ENCODE peak calls at places on chromosomes 5 and 9, in six cellular contexts. J is AG04450; F is effector memory CD4-positive, alpha-beta T cell; U is stomach; M is H7; G is heart left ventricle. A is an unnamed sample. For H3K27me3, the result is how much of the 10 kb centered on the place peaks cover.

GRCh38 chr9:122226142-122226757 is 2.5 kb downstream of the LHX6 start:
- DNase-seq in J (no peak), G (no peak), F (no peak), M (peak), U (no peak), A (no peak)

GRCh38 chr5:78547171-78547570 is 101.4 kb downstream of the LHFPL2 start:
- DNase-seq in F (no peak), U (no peak), G (no peak), M (no peak), J (no peak), A (no peak)

GRCh38 chr9:134162926-134163373 is 1.4 kb downstream of the RNU6ATAC start:
- DNase-seq in J (no peak), U (no peak), F (no peak), G (no peak), M (no peak), A (no peak)

GRCh38 chr9:127846451-127847154 is 7.9 kb downstream of the ENG start:
- DNase-seq in J (no peak), F (no peak), G (peak), U (no peak), M (no peak), A (no peak)

GRCh38 chr5:127799293-127799905 is 96.2 kb downstream of the CCDC192 start:
- DNase-seq in G (no peak), U (no peak), J (no peak), M (no peak), F (no peak), A (no peak)

GRCh38 chr5:97998946-97999345 is 774.5 kb upstream of the RGMB start:
- DNase-seq in J (no peak), G (no peak), M (no peak), F (no peak), U (no peak), A (no peak)

GRCh38 chr9:104743377-104743985 is 4.0 kb upstream of the NIPSNAP3A start:
- DNase-seq in J (peak), M (peak), U (no peak), G (no peak), F (no peak), A (no peak)

GRCh38 chr9:133612816-133613215 is 3.6 kb upstream of the FAM163B start:
- DNase-seq in G (no peak), F (no peak), J (no peak), M (no peak), U (no peak), A (no peak)

GRCh38 chr9:5958273-5958672 is 57.2 kb downstream of the RANBP6 start:
- DNase-seq in J (no peak), M (no peak), U (no peak), F (no peak), G (no peak), A (no peak)

GRCh38 chr9:8030095-8030494 is 230.5 kb upstream of the DMAC1 start:
- DNase-seq in M (no peak), J (no peak), G (no peak), U (no peak), F (no peak), A (no peak)

GRCh38 chr5:173247504-173247903 is 12.5 kb upstream of the NKX2-5 start:
- DNase-seq in M (peak), J (no peak), U (no peak), F (no peak), G (no peak), A (no peak)

DNA sequence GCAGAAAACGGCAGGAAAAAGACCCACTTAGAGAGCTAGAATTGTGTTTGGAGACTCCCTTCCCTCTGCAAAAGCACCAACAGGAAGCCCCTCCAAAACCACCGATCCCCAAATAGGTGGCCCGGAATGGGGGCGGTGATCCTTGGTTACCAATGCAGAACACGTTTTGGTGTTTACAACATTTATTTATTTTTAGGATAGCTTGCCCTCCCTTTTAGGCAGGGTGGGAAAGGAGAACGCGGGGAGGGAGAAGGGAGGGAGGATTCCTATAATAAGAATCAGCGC is 579 bp upstream of the NTRK2 start:
- DNase-seq in J (no peak), U (no peak), M (no peak), F (no peak), G (no peak), A (no peak)
- H3K27me3 ChIP-seq in J (under half), U (under half), M (half or more), F (under half), G (under half), A (under half)

GRCh38 chr5:174725991-174726601 is 1.7 kb downstream of the MSX2 start:
- DNase-seq in G (no peak), M (no peak), J (no peak), U (no peak), F (no peak), A (no peak)
- H3K27me3 ChIP-seq in G (half or more), M (half or more), J (under half), U (half or more), F (under half), A (half or more)

GRCh38 chr5:124546643-124547042 is 199.8 kb downstream of the ZNF608 start:
- DNase-seq in J (peak), F (no peak), G (no peak), U (no peak), M (peak), A (peak)

GRCh38 chr5:124538931-124539330 is 207.5 kb downstream of the ZNF608 start:
- DNase-seq in F (no peak), M (no peak), J (no peak), G (no peak), U (no peak), A (no peak)

DNA sequence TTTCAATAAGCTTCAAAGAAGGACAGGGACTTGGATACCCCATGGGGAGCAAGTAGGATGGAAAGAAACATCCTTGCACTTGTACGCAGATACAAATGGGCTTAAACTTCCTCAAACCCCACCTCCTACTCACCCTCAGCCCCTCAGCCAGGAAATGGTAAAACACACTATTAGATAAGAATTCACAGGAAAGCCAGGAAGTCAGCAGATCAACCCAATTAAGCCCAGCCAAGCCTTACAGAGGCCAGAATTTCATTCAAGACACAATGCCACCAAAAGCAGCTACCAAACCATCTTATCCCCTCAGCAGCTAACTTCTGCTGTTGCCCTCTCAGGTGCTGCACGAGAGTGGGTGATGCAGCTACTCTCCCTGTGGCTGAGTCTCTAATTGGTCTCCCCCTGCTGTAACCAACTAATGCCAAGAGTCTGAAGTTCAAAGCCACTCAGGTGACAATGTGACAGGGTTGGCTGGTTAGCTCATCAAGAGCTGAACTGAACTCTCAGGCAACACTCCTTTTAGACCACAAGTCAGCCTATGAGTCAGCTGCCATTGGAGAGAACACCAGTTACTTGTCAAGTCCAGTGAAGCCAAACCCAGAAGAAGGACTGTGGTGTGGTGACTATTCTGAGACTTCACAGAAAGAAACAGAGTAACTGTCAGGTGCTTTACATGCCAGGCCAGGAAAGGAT is 201.9 kb downstream of the ZNF608 start:
- DNase-seq in J (no peak), F (no peak), M (no peak), U (no peak), G (no peak), A (peak)
- H3K27me3 ChIP-seq in J (under half), F (under half), M (under half), U (under half), G (under half), A (under half)

GRCh38 chr9:131032384-131032783 is 23.4 kb downstream of the LAMC3 start:
- DNase-seq in J (no peak), G (no peak), U (no peak), F (no peak), M (no peak), A (no peak)
- H3K27me3 ChIP-seq in J (under half), G (under half), U (under half), F (under half), M (under half), A (under half)

DNA sequence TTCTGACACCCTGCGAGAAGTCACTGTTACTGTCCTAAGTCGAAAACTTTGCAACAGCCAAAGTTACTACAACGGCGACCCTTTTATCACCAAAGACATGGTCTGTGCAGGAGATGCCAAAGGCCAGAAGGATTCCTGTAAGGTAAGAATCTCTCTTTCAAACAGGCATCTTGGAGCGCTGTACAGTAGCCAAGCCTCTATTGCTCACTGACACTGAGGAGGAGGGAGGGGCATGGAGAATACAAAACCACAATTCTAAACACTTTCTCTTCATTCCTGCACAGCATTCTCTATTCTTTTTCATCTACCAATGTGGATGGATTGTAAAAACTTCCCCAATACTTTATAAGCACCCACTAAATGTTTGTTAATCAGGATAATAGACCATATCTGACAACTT is 7.4 kb downstream of the GZMK start:
- DNase-seq in J (no peak), G (no peak), U (no peak), F (no peak), M (no peak), A (no peak)
- H3K27me3 ChIP-seq in J (under half), G (under half), U (under half), F (under half), M (under half), A (under half)

GRCh38 chr5:135861646-135862045 is 27.2 kb downstream of the SLC25A48 start:
- DNase-seq in F (no peak), J (no peak), G (no peak), M (no peak), U (no peak), A (no peak)
- H3K27me3 ChIP-seq in F (under half), J (under half), G (under half), M (under half), U (under half), A (under half)

DNA sequence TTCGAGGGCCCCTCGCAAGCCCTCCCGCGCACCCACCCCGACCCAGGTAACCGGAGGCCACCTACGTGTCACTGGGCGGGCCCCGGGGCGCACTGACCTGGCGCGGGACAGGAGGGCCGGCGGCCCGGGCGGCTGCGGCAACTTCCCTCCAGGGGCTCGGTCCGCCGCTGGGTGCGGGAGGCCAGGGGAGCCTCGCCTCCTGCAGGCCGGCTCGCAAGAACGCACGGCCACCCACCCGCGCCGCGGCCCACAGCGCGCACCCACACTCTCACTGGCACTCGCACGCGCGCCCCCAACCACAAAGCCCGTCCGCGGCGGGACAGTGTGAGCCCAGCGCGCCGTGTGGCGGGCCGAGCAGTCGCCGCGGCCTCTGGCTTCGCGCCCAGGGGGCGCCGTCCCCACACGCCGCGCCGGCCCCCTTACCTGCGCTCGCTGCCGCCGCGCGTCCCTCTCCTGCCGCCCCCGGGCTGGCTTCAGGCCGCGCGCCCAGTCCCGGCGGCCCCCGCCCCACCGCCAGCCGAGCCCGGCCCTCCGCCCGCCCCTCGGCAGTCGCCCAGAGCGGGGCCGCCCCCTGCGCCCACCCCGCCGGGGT is 430 bp downstream of the LPAR1 start:
- DNase-seq in M (peak), F (no peak), G (no peak), U (peak), J (no peak), A (no peak)
- H3K27me3 ChIP-seq in M (under half), F (under half), G (under half), U (under half), J (under half), A (under half)

GRCh38 chr9:126132751-126133150 is 193.9 kb upstream of the MVB12B start:
- DNase-seq in M (no peak), G (no peak), F (no peak), J (no peak), U (no peak), A (no peak)
- H3K27me3 ChIP-seq in M (under half), G (under half), F (under half), J (under half), U (under half), A (under half)

GRCh38 chr5:54013556-54014157 is 296.7 kb downstream of the ARL15 start:
- DNase-seq in F (no peak), G (peak), J (peak), U (no peak), M (no peak), A (peak)
- H3K27me3 ChIP-seq in F (under half), G (under half), J (under half), U (under half), M (under half), A (under half)

A was measured in kidney epithelial cell.